ENCODE peak calls at places on chromosomes 5 and 9, in seven cellular contexts. One of them, this sample, is unnamed.
A peak's percentile ranks its signal among the peaks of the same experiment; 100 is the strongest.

GRCh38 chr5:139341187-139341688 is 416 bp upstream of the PAIP2 start:
- DNase-seq in SK-N-SH: no peak
- DNase-seq in prostate gland: no peak
- DNase-seq in sigmoid colon: no peak
- DNase-seq in GM23338: no peak
- DNase-seq in stomach: no peak
- DNase-seq in HepG2: no peak
- DNase-seq in this sample: no peak

GRCh38 chr9:68808481-68808880 is 103.4 kb downstream of the PIP5K1B start:
- DNase-seq in SK-N-SH: no peak
- DNase-seq in prostate gland: no peak
- DNase-seq in sigmoid colon: no peak
- DNase-seq in GM23338: no peak
- DNase-seq in stomach: no peak
- DNase-seq in HepG2: no peak
- DNase-seq in this sample: no peak

GRCh38 chr5:100913298-100913697 is 10.2 kb upstream of the ST8SIA4 start:
- DNase-seq in SK-N-SH: no peak
- DNase-seq in prostate gland: no peak
- DNase-seq in sigmoid colon: no peak
- DNase-seq in GM23338: no peak
- DNase-seq in stomach: no peak
- DNase-seq in HepG2: no peak
- DNase-seq in this sample: no peak

GRCh38 chr9:122095010-122095767 is 2.1 kb upstream of the TTLL11 start:
- DNase-seq in SK-N-SH: peak; percentile 56
- DNase-seq in prostate gland: peak; percentile 34
- DNase-seq in sigmoid colon: peak; percentile 21
- DNase-seq in GM23338: peak; percentile 86
- DNase-seq in stomach: peak; percentile 66
- DNase-seq in HepG2: peak; percentile 48
- DNase-seq in this sample: peak; percentile 56

GRCh38 chr9:106583751-106584150 is 279.2 kb upstream of the ZNF462 start:
- DNase-seq in SK-N-SH: no peak
- DNase-seq in prostate gland: peak; percentile 39
- DNase-seq in sigmoid colon: no peak
- DNase-seq in GM23338: no peak
- DNase-seq in stomach: no peak
- DNase-seq in HepG2: no peak
- DNase-seq in this sample: no peak

GRCh38 chr5:33120671-33121070 is 320.1 kb upstream of the TARS1 start:
- DNase-seq in SK-N-SH: no peak
- DNase-seq in prostate gland: no peak
- DNase-seq in sigmoid colon: no peak
- DNase-seq in GM23338: no peak
- DNase-seq in stomach: no peak
- DNase-seq in HepG2: no peak
- DNase-seq in this sample: no peak

GRCh38 chr9:2700398-2700797 is 16.9 kb upstream of the KCNV2 start:
- DNase-seq in SK-N-SH: no peak
- DNase-seq in prostate gland: no peak
- DNase-seq in sigmoid colon: no peak
- DNase-seq in GM23338: no peak
- DNase-seq in stomach: no peak
- DNase-seq in HepG2: no peak
- DNase-seq in this sample: no peak

GRCh38 chr5:997711-998110 is 10.9 kb upstream of the NKD2 start:
- DNase-seq in SK-N-SH: no peak
- DNase-seq in prostate gland: no peak
- DNase-seq in sigmoid colon: peak; percentile 65
- DNase-seq in GM23338: no peak
- DNase-seq in stomach: no peak
- DNase-seq in HepG2: no peak
- DNase-seq in this sample: no peak

GRCh38 chr5:152688561-152689274 is 283.6 kb upstream of the NMUR2 start:
- DNase-seq in SK-N-SH: no peak
- DNase-seq in prostate gland: no peak
- DNase-seq in sigmoid colon: no peak
- DNase-seq in GM23338: no peak
- DNase-seq in stomach: no peak
- DNase-seq in HepG2: no peak
- DNase-seq in this sample: no peak

GRCh38 chr9:121861501-121862180 is 210.2 kb downstream of the DAB2IP start:
- DNase-seq in SK-N-SH: peak; percentile 61
- DNase-seq in prostate gland: no peak
- DNase-seq in sigmoid colon: no peak
- DNase-seq in GM23338: peak; percentile 71
- DNase-seq in stomach: peak; percentile 35
- DNase-seq in HepG2: peak; percentile 43
- DNase-seq in this sample: peak; percentile 44

GRCh38 chr5:37248970-37249819 is at the start of gene CPLANE1:
- DNase-seq in SK-N-SH: peak; percentile 94
- DNase-seq in prostate gland: peak; percentile 55
- DNase-seq in sigmoid colon: peak; percentile 86
- DNase-seq in GM23338: peak; percentile 90
- DNase-seq in stomach: peak; percentile 78
- DNase-seq in HepG2: peak; percentile 53
- DNase-seq in this sample: peak; percentile 72
- TF ChIP-seq POLR2AphosphoS5 in SK-N-SH: peak; percentile 55
- TF ChIP-seq POLR2AphosphoS5 in prostate gland: no peak
- TF ChIP-seq POLR2AphosphoS5 in sigmoid colon: no peak
- TF ChIP-seq POLR2AphosphoS5 in GM23338: peak; percentile 74
- TF ChIP-seq POLR2AphosphoS5 in stomach: no peak
- TF ChIP-seq POLR2AphosphoS5 in HepG2: peak; percentile 51
- TF ChIP-seq POLR2AphosphoS5 in this sample: no peak

DNA sequence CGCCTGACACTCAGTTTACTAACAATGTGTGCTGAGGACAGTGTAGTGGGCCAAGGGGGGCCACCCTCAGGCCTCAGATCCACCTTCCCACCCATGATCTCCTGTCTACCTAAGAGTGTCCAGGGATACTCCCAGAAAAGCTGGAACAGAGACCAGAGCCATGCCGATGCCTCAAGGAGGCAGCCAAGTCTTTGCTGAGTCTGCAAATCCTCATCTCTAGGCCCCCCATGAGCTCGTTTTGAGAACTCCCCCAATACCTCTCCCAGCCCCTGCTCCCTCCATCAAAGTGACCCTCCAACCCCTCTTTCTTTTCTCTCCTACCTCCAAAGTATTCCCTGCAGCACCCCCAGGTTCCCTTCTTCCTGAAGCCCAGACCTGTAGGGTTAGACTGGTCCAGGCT is 53.5 kb downstream of the PCDH1 start:
- DNase-seq in SK-N-SH: no peak
- DNase-seq in prostate gland: no peak
- DNase-seq in sigmoid colon: no peak
- DNase-seq in GM23338: no peak
- DNase-seq in stomach: no peak
- DNase-seq in HepG2: no peak
- DNase-seq in this sample: no peak
- H3K4me3 ChIP-seq in SK-N-SH: no peak overlapping the region
- H3K4me3 ChIP-seq in prostate gland: no peak overlapping the region
- H3K4me3 ChIP-seq in sigmoid colon: no peak overlapping the region
- H3K4me3 ChIP-seq in GM23338: no peak overlapping the region
- H3K4me3 ChIP-seq in stomach: no peak overlapping the region
- H3K4me3 ChIP-seq in HepG2: no peak overlapping the region
- H3K4me3 ChIP-seq in this sample: no peak overlapping the region

DNA sequence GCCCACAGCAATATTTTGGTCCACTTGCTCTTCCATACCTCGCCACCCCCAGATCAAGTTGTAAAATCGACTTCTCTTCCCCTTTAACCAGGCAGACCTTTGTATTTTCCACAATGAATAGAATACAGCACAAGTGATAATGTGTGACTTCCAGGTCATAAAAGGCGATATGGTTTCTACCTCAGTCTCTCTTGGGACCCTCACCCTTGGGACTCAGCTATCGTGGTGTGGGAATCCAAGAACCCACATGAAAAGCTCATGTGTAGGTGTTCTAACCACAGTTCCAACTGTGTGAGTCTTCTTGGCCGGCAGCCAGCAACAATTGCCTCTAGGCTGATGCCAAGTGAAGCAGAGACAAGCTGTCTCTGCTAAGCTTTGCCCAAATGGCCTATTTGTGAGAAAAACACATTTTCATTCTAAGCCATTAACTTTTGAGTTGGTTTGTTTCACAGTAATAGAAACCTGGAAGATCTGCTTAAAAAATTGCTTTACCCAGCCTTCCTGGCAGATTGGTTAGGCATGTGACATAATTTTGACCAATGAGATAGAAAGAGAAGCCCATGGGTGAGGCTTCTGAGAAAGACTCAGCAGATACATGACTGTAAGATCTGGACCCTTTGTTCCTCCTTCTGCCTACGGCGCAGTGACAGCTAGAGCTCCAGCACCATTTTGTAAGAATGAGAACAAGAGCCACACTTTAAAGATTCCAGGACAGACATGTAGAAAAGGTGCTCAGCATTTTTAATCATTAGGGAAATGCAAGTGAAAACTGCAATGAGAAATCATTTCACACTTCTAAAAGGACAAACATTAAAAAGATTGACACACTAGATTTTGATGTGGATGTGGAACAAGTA is 18.3 kb upstream of the MLLT3 start:
- DNase-seq in SK-N-SH: peak; percentile 28
- DNase-seq in prostate gland: peak; percentile 37
- DNase-seq in sigmoid colon: peak; percentile 68
- DNase-seq in GM23338: no peak
- DNase-seq in stomach: peak; percentile 68
- DNase-seq in HepG2: no peak
- DNase-seq in this sample: peak; percentile 80
- TF ChIP-seq POLR2AphosphoS5 in SK-N-SH: no peak
- TF ChIP-seq POLR2AphosphoS5 in prostate gland: no peak
- TF ChIP-seq POLR2AphosphoS5 in sigmoid colon: no peak
- TF ChIP-seq POLR2AphosphoS5 in GM23338: no peak
- TF ChIP-seq POLR2AphosphoS5 in stomach: no peak
- TF ChIP-seq POLR2AphosphoS5 in HepG2: no peak
- TF ChIP-seq POLR2AphosphoS5 in this sample: no peak

DNA sequence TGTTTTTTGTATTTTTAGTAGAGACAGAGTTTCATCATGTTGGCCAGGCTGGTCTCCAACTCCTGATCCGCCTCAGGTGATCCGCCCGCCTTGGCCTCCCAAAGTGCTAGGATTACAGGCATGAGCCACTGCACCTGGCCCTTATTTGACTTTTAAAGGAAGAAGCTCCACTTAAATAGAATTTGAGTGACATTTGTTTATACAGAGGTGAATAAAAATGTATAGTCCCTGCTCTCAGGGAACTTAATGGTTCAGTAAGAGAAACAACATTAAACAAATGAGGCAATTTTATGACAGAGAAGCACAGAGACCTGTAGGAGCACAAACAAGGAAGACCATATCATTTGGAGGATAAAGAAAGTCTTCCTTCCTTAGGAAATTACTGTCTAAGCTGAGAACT is 65.7 kb downstream of the C9orf152 start:
- DNase-seq in SK-N-SH: no peak
- DNase-seq in prostate gland: no peak
- DNase-seq in sigmoid colon: no peak
- DNase-seq in GM23338: no peak
- DNase-seq in stomach: no peak
- DNase-seq in HepG2: no peak
- DNase-seq in this sample: no peak
- H3K4me3 ChIP-seq in SK-N-SH: no peak overlapping the region
- H3K4me3 ChIP-seq in prostate gland: no peak overlapping the region
- H3K4me3 ChIP-seq in sigmoid colon: no peak overlapping the region
- H3K4me3 ChIP-seq in GM23338: no peak overlapping the region
- H3K4me3 ChIP-seq in stomach: no peak overlapping the region
- H3K4me3 ChIP-seq in HepG2: no peak overlapping the region
- H3K4me3 ChIP-seq in this sample: no peak overlapping the region

GRCh38 chr9:130237763-130238524 is 27.6 kb upstream of the HMCN2 start:
- DNase-seq in SK-N-SH: no peak
- DNase-seq in prostate gland: no peak
- DNase-seq in sigmoid colon: peak; percentile 67
- DNase-seq in GM23338: peak; percentile 17
- DNase-seq in stomach: no peak
- DNase-seq in HepG2: no peak
- DNase-seq in this sample: no peak

GRCh38 chr9:130236436-130236985 is 29.0 kb upstream of the HMCN2 start:
- DNase-seq in SK-N-SH: no peak
- DNase-seq in prostate gland: no peak
- DNase-seq in sigmoid colon: peak; percentile 73
- DNase-seq in GM23338: no peak
- DNase-seq in stomach: no peak
- DNase-seq in HepG2: no peak
- DNase-seq in this sample: no peak

GRCh38 chr9:130237071-130237470 is 28.5 kb upstream of the HMCN2 start:
- DNase-seq in SK-N-SH: no peak
- DNase-seq in prostate gland: no peak
- DNase-seq in sigmoid colon: peak; percentile 66
- DNase-seq in GM23338: no peak
- DNase-seq in stomach: no peak
- DNase-seq in HepG2: no peak
- DNase-seq in this sample: no peak

GRCh38 chr9:130234340-130235260 is 31.0 kb upstream of the HMCN2 start:
- DNase-seq in SK-N-SH: no peak
- DNase-seq in prostate gland: no peak
- DNase-seq in sigmoid colon: peak; percentile 61
- DNase-seq in GM23338: no peak
- DNase-seq in stomach: no peak
- DNase-seq in HepG2: no peak
- DNase-seq in this sample: no peak

DNA sequence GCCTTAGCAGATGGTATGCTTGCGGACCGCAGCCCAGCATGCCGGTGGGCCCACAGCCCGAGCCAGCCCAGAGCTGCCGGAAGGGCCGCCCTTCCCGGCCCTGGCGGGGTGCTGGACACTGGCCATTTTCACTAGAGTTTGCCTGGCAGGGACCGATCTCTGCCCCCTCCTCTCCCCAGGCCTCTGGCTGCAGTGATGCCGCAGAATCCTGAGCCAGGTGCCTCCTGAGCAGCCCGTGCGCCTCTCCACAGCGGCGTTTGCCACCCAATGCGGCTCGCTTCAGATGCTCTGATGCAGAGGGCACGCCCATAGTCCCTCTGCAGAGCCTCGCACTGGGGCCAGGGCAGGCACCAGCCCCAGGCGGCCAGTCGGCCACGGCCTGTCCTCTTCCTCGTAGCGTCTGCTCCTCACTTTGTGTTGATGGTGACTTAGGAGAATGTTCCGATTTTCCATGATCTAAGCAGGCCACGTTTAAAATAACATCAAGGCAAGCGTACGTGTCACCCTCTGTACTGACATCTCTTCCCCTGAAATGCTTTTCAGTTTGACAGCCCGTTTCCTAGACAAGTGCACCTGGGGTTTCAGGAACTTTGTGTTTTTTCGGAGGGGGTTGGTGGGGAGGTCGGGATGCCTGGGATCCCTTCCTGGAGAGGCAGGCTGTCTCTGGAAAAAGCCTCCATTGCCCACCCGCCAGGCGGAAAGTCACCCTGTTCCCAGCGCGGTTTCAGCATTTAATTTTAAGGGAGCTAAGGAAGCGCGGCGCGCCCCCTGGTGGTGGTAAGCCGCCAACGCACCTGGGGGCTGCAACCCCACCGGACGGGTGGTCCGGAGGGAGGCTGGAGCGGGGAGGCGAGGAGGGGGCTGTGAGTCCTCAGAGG is 29.8 kb upstream of the HMCN2 start:
- DNase-seq in SK-N-SH: peak; percentile 90
- DNase-seq in prostate gland: peak; percentile 46
- DNase-seq in sigmoid colon: peak; percentile 86
- DNase-seq in GM23338: peak; percentile 88
- DNase-seq in stomach: peak; percentile 67
- DNase-seq in HepG2: peak; percentile 25
- DNase-seq in this sample: peak; percentile 66
- TF ChIP-seq POLR2AphosphoS5 in SK-N-SH: no peak
- TF ChIP-seq POLR2AphosphoS5 in prostate gland: peak; percentile 38
- TF ChIP-seq POLR2AphosphoS5 in sigmoid colon: peak; percentile 60
- TF ChIP-seq POLR2AphosphoS5 in GM23338: no peak
- TF ChIP-seq POLR2AphosphoS5 in stomach: peak; percentile 43
- TF ChIP-seq POLR2AphosphoS5 in HepG2: no peak
- TF ChIP-seq POLR2AphosphoS5 in this sample: no peak